ENCODE peak calls at places on chromosomes 3 and 15, in four cellular contexts. U, W, K and P are unnamed samples.

GRCh38 chr3:136194409-136195257 is 1.5 kb downstream of the MSL2 start:
- DNase-seq in W (no peak), U (peak; percentile 53), K (no peak), P (no peak)

GRCh38 chr15:100187677-100188076 is 154.1 kb downstream of the ADAMTS17 start:
- DNase-seq in U (no peak), W (no peak), K (no peak), P (no peak)

GRCh38 chr3:38576131-38577088 is 73.1 kb downstream of the SCN5A start:
- DNase-seq in W (no peak), K (no peak), U (no peak), P (no peak)

GRCh38 chr15:29270169-29270955 is 740 bp upstream of the NSMCE3 start:
- DNase-seq in W (no peak), U (no peak), K (no peak), P (no peak)

GRCh38 chr3:81726735-81727134 is 34.7 kb downstream of the GBE1 start:
- DNase-seq in K (peak; percentile 56), W (no peak), U (no peak), P (no peak)

GRCh38 chr15:43329222-43329959 is 982 bp downstream of the LCMT2 start:
- DNase-seq in W (no peak), U (no peak), K (peak; percentile 15), P (peak; percentile 3)

GRCh38 chr15:33145447-33145846 is 49.1 kb downstream of the FMN1 start:
- DNase-seq in W (no peak), K (peak; percentile 87), U (no peak), P (no peak)

GRCh38 chr3:17137321-17137826 is 252.6 kb downstream of the PLCL2 start:
- DNase-seq in K (no peak), W (no peak), U (no peak), P (no peak)

GRCh38 chr15:101676965-101677364 is 24.8 kb upstream of the TM2D3 start:
- DNase-seq in U (no peak), K (no peak), W (no peak), P (peak; percentile 21)

GRCh38 chr3:43995929-43996378 is 245.7 kb upstream of the TOPAZ1 start:
- DNase-seq in U (no peak), W (no peak), K (no peak), P (no peak)

GRCh38 chr15:60299452-60300047 is 98.2 kb downstream of the ANXA2 start:
- DNase-seq in W (peak; percentile 8), U (no peak), K (peak; percentile 83), P (no peak)